ENCODE peak calls at places on chromosome 16, in five cellular contexts. G is effector CD8-positive, alpha-beta T cell; T is stimulated activated CD8-positive, alpha-beta memory T cell treated with anti-CD3 and anti-CD28 coated beads, Interleukin-15, amount 100 ng/mL, for 24 hours; E is memory B cell; B is lung microvascular endothelial cell. I is an unnamed sample.

GRCh38 chr16:66131156-66131807 is 235.2 kb upstream of the CDH5 start:
- DNase-seq in G (no peak), B (no peak), T (no peak), E (no peak), I (no peak)

GRCh38 chr16:14301150-14302030 is 230.3 kb downstream of the MRTFB start:
- DNase-seq in B (no peak), E (no peak), T (no peak), G (peak; percentile 41), I (no peak)

GRCh38 chr16:56211471-56211944 is 20.2 kb downstream of the GNAO1 start:
- DNase-seq in E (no peak), G (no peak), B (no peak), T (no peak), I (no peak)

GRCh38 chr16:30996324-30996999 is 11.5 kb downstream of the HSD3B7 start:
- DNase-seq in G (no peak), T (no peak), E (no peak), B (peak; percentile 71), I (no peak)

GRCh38 chr16:2698996-2699750 is 16.9 kb downstream of the KCTD5 start:
- DNase-seq in E (no peak), G (no peak), B (no peak), T (no peak), I (no peak)

GRCh38 chr16:10613771-10614485 is 33.5 kb upstream of the EMP2 start:
- DNase-seq in G (no peak), E (no peak), B (no peak), T (no peak), I (no peak)

GRCh38 chr16:56277040-56277439 is 85.8 kb downstream of the GNAO1 start:
- DNase-seq in T (no peak), E (no peak), G (no peak), B (no peak), I (no peak)

GRCh38 chr16:89013692-89014455 is 36.9 kb upstream of the CBFA2T3 start:
- DNase-seq in T (no peak), E (no peak), B (no peak), G (no peak), I (no peak)

GRCh38 chr16:49857423-49858181 is 1.7 kb upstream of the ZNF423 start:
- DNase-seq in T (no peak), E (peak; percentile 43), B (peak; percentile 44), G (no peak), I (no peak)

GRCh38 chr16:15049581-15050180 is 6.2 kb downstream of the NTAN1 start:
- DNase-seq in B (peak; percentile 29), T (no peak), G (no peak), E (no peak), I (no peak)

GRCh38 chr16:89104930-89105571 is 11.4 kb downstream of the ACSF3 start:
- DNase-seq in B (no peak), T (no peak), E (no peak), G (no peak), I (no peak)

GRCh38 chr16:85002643-85003042 is 8.7 kb downstream of the ZDHHC7 start:
- DNase-seq in T (no peak), E (no peak), G (no peak), B (no peak), I (no peak)

GRCh38 chr16:83888672-83889044 is 10.3 kb upstream of the MLYCD start:
- DNase-seq in B (no peak), G (no peak), T (no peak), E (no peak), I (no peak)

GRCh38 chr16:10326647-10327046 is 59.2 kb upstream of the ATF7IP2 start:
- DNase-seq in T (no peak), E (no peak), B (no peak), G (no peak), I (no peak)

GRCh38 chr16:75262104-75262799 is 10.8 kb upstream of the BCAR1 start:
- DNase-seq in G (no peak), E (no peak), B (peak; percentile 54), T (no peak), I (no peak)

GRCh38 chr16:84220851-84221250 is 19.0 kb downstream of the KCNG4 start:
- DNase-seq in B (no peak), G (no peak), T (no peak), E (no peak), I (no peak)

GRCh38 chr16:72501739-72502653 is 330.0 kb upstream of the PMFBP1 start:
- DNase-seq in G (peak; percentile 8), B (peak; percentile 81), T (no peak), E (peak; percentile 43), I (no peak)

GRCh38 chr16:86942469-86943175 is 364.3 kb downstream of the FOXL1 start:
- DNase-seq in G (no peak), T (no peak), B (peak; percentile 65), E (no peak), I (no peak)

GRCh38 chr16:59859606-59860402 is 1125.7 kb upstream of the GOT2 start:
- DNase-seq in E (no peak), T (no peak), B (no peak), G (no peak), I (no peak)

GRCh38 chr16:678858-679807 is 1.1 kb upstream of the STUB1 start:
- DNase-seq in B (peak; percentile 49), T (no peak), E (no peak), G (peak; percentile 44), I (no peak)

GRCh38 chr16:79419148-79419547 is 181.4 kb downstream of the MAF start:
- DNase-seq in T (no peak), G (no peak), B (no peak), E (no peak), I (no peak)

I was measured in activated gamma-delta T cell.